ENCODE peak calls at places on chromosomes 4 and X, in four cellular contexts. I is fibroblast of lung, O is mesendoderm, H is IMR-90. P is an unnamed sample.

GRCh38 chrX:97117572-97117971 is 233.9 kb downstream of the RPA4 start:
- DNase-seq in H (no peak), I (no peak), O (no peak), P (no peak)

GRCh38 chr4:89906787-89907521 is 12.3 kb downstream of the MMRN1 start:
- DNase-seq in H (no peak), O (peak; percentile 27), I (peak; percentile 20), P (no peak)

GRCh38 chr4:123832173-123833026 is 435.8 kb downstream of the SPRY1 start:
- DNase-seq in I (peak; percentile 100), O (peak; percentile 30), H (peak; percentile 100), P (peak; percentile 97)

GRCh38 chrX:1385251-1385794 is 6.6 kb downstream of the SLC25A6 start:
- DNase-seq in H (no peak), I (no peak), O (no peak), P (no peak)

GRCh38 chrX:24245201-24245600 is 68.7 kb downstream of the SUPT20HL2 start:
- DNase-seq in H (peak; percentile 70), I (peak; percentile 71), O (peak; percentile 88), P (peak; percentile 83)

GRCh38 chr4:128322986-128323385 is 35.4 kb upstream of the PGRMC2 start:
- DNase-seq in O (peak; percentile 96), H (peak; percentile 89), I (peak; percentile 98), P (peak; percentile 42)

GRCh38 chr4:25107827-25108516 is 52.3 kb downstream of the SEPSECS start:
- DNase-seq in H (no peak), I (no peak), O (no peak), P (no peak)

GRCh38 chr4:30837131-30837539 is 117.0 kb downstream of the PCDH7 start:
- DNase-seq in H (peak; percentile 6), O (peak; percentile 92), I (peak; percentile 89), P (peak; percentile 38)

GRCh38 chr4:118749347-118749988 is 64.3 kb downstream of the METTL14 start:
- DNase-seq in I (no peak), H (no peak), O (no peak), P (no peak)

GRCh38 chr4:110854021-110854678 is 231.3 kb upstream of the PITX2 start:
- DNase-seq in I (peak; percentile 93), H (peak; percentile 84), O (peak; percentile 42), P (peak; percentile 86)

GRCh38 chrX:48818866-48819265 is 7.4 kb upstream of the ERAS start:
- DNase-seq in I (no peak), O (no peak), H (no peak), P (no peak)

GRCh38 chrX:107123750-107124149 is 5.1 kb upstream of the RBM41 start:
- DNase-seq in I (no peak), O (no peak), H (no peak), P (no peak)

GRCh38 chrX:56726609-56727008 is 2.4 kb upstream of the NBDY start:
- DNase-seq in O (peak; percentile 45), I (peak; percentile 51), H (peak; percentile 61), P (peak; percentile 78)

GRCh38 chrX:49230500-49231232 is 2.5 kb downstream of the CACNA1F start:
- DNase-seq in O (peak; percentile 81), H (no peak), I (no peak), P (no peak)

GRCh38 chrX:153380691-153381090 is 20.5 kb downstream of the PNMA6E start:
- DNase-seq in I (no peak), O (no peak), H (no peak), P (no peak)

GRCh38 chr4:180203349-180203748 is 2039.9 kb upstream of the TENM3 start:
- DNase-seq in O (no peak), I (no peak), H (no peak), P (no peak)

GRCh38 chrX:15849555-15849954 is 5.1 kb downstream of the AP1S2 start:
- DNase-seq in H (no peak), I (no peak), O (peak; percentile 59), P (peak; percentile 22)

DNA sequence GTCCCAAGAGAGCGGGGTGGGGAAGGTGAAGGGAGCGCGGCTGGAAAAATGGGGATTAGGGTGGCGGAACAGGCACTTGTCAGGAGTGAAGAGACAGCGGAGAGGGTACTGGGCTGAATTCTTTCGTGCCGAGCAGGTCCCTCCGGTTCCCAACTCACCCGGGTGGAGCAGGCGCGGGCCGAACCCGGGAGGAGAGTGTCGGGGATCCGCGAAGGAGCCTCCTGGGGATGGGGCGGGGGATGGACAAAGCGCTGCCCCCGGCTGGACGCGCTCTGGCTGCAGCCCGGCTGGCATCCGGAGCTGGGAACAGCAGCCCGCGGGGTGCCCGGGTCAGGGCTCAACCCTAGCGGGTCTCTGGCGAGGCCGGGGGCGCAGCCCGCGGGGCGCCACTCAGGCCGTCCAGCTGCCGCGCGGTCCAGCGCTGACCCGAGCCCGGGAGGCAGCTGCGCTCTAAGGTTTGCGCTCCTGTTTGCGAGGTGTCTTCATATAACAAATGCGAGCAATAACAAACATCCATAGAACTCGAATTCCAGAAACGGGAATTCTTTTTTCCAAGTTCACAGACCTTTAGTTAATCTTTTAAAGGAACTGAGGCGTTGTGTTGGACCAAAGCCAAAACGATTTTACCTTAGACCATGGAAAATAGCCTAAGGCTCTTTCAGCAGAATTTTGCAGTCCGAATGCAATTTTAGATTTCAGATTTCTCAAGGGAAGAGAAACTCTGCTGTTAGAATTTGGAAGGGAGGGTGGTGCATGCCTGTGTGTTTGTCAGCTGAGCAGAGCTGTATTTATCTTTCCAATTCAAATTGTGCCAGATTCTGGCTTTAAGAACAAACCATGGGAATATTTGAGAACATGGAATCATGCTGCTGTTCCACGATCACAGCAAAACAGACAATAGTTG is 707 bp downstream of the NPY5R start:
- DNase-seq in O (peak; percentile 34), H (no peak), I (peak; percentile 1), P (peak; percentile 21)
- H3K9ac ChIP-seq in O (peak overlapping the region; percentile 54), H (no peak overlapping the region), I (no peak overlapping the region), P (peak overlapping the region; percentile 68)

GRCh38 chrX:43450355-43450754 is 205.7 kb upstream of the MAOA start:
- DNase-seq in O (peak; percentile 57), H (no peak), I (no peak), P (no peak)

GRCh38 chrX:43446752-43447151 is 209.3 kb upstream of the MAOA start:
- DNase-seq in O (no peak), H (no peak), I (no peak), P (no peak)

DNA sequence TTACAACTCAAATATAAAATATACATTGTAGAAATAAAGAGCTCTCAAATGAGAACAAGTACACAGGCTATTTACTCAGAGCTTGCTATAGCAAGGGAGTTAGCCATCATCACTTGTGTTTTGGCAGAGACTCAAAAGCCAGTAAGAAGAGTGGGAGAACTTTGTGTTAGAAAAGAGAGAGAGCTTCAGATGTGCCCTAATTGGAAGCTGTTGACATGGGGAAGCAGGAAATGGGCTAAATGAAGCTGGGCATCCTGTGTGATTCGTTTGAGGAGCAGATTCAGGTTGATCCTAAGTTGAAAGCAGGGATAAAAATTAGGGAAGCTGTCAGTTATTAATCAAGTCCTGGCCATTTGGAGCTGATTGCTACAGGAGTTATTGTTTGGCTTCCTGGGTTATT is 207.4 kb upstream of the MAOA start:
- DNase-seq in I (no peak), O (no peak), H (no peak), P (no peak)
- H3K4me3 ChIP-seq in I (no peak overlapping the region), O (no peak overlapping the region), H (no peak overlapping the region), P (no peak overlapping the region)

GRCh38 chr4:14857986-14858385 is 144.3 kb upstream of the CPEB2 start:
- DNase-seq in I (no peak), H (no peak), O (no peak), P (no peak)

GRCh38 chr4:14857475-14857874 is 144.8 kb upstream of the CPEB2 start:
- DNase-seq in H (no peak), I (no peak), O (no peak), P (no peak)

GRCh38 chr4:14856927-14857220 is 145.4 kb upstream of the CPEB2 start:
- DNase-seq in O (no peak), H (no peak), I (no peak), P (no peak)

GRCh38 chr4:14855719-14856075 is 146.6 kb upstream of the CPEB2 start:
- DNase-seq in H (no peak), O (no peak), I (no peak), P (no peak)

DNA sequence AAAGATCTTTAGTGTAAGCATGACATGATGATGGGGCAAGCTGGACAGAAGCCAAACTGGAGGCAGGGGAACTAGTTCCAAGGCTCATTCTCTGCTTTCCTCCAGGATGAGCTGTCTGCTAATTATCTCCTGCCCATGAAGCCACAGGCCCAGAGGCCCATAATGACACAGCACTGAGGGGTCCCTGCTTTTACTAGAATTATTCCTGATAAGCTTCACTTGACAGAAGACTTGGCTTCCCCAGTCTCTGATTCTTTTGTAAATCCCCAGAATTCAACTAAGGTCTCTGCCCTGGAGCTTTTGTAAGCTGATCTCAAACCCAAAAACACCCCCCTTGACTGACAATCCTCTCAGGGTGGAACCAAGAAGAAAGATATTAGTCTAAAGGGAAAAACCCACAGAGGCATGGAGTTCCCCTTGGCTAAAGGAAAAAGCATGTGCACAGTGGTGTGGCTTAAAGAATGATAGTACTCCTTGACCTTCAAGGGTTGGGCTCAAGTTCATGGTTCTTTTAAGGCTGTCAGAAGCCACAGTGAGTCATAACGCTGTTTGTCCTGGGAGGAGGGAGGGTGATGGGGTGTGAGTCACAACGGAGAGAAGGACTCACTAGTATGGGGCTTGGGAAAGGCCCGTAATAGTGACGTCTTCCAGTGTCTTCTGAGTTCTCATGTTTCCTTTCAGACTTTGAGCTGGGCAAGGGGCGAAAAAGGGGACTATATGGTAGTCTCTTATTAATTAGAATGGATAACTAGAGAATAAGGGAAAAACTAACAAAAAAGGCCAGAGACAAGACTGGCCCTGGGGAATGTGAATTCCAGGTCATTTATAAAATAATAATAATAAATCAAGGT is 146.0 kb upstream of the CPEB2 start:
- DNase-seq in H (peak; percentile 100), O (peak; percentile 80), I (peak; percentile 100), P (peak; percentile 96)
- H3K9ac ChIP-seq in H (no peak overlapping the region), O (no peak overlapping the region), I (no peak overlapping the region), P (no peak overlapping the region)

GRCh38 chrX:74526786-74527185 is 87.6 kb downstream of the RLIM start:
- DNase-seq in H (no peak), O (no peak), I (no peak), P (no peak)
- H3K4me3 ChIP-seq in H (no peak overlapping the region), O (no peak overlapping the region), I (no peak overlapping the region), P (no peak overlapping the region)

GRCh38 chrX:112841820-112842157 is 1.2 kb upstream of the AMOT start:
- DNase-seq in O (no peak), H (no peak), I (no peak), P (no peak)
- H3K9ac ChIP-seq in O (no peak overlapping the region), H (peak overlapping the region; percentile 33), I (no peak overlapping the region), P (no peak overlapping the region)

GRCh38 chr4:113189546-113189945 is 140.1 kb downstream of the ANK2 start:
- DNase-seq in H (no peak), O (peak; percentile 55), I (no peak), P (peak; percentile 1)

GRCh38 chr4:113181289-113182007 is 132.0 kb downstream of the ANK2 start:
- DNase-seq in I (no peak), H (no peak), O (no peak), P (no peak)

GRCh38 chr4:113183032-113183573 is 133.7 kb downstream of the ANK2 start:
- DNase-seq in H (no peak), O (no peak), I (no peak), P (no peak)

GRCh38 chr4:113186960-113187757 is 137.7 kb downstream of the ANK2 start:
- DNase-seq in O (no peak), I (no peak), H (no peak), P (no peak)
- H3K4me3 ChIP-seq in O (no peak overlapping the region), I (no peak overlapping the region), H (no peak overlapping the region), P (no peak overlapping the region)

P was measured in adipocyte.